ENCODE peak calls at places on chromosomes 6 and 20, in ten cellular contexts. N is neural crest cell; R is cerebellum; U is EL; B is RWPE1; A is activated naive CD4-positive, alpha-beta T cell; W is skeletal muscle cell; Y is osteocyte; J is fibroblast of lung; F is midbrain. S is an unnamed sample.

GRCh38 chr6:41306187-41306854 is 19.8 kb upstream of the TREM1 start:
- DNase-seq in N (no peak), R (peak), U (peak), B (peak), A (no peak), W (no peak), Y (no peak), J (peak), F (peak), S (peak)

GRCh38 chr20:23640873-23641667 is 3.3 kb upstream of the CST3 start:
- DNase-seq in N (no peak), R (no peak), U (no peak), B (no peak), A (no peak), W (no peak), Y (no peak), J (no peak), F (no peak), S (no peak)

GRCh38 chr20:44030394-44030793 is 115.7 kb downstream of the TOX2 start:
- DNase-seq in N (no peak), R (no peak), U (no peak), B (no peak), A (no peak), W (no peak), Y (peak), J (no peak), F (no peak), S (no peak)

GRCh38 chr20:34171640-34172039 is 59.6 kb upstream of the EIF2S2 start:
- DNase-seq in N (no peak), R (no peak), U (no peak), B (no peak), A (no peak), W (no peak), Y (no peak), J (no peak), F (no peak), S (no peak)

GRCh38 chr6:88302769-88303230 is 136.7 kb upstream of the CNR1 start:
- DNase-seq in N (no peak), R (no peak), U (no peak), B (no peak), A (no peak), W (no peak), Y (no peak), J (no peak), F (no peak), S (no peak)

GRCh38 chr6:128511518-128511917 is 8.9 kb downstream of the PTPRK start:
- DNase-seq in N (no peak), R (no peak), U (peak), B (peak), A (no peak), W (no peak), Y (no peak), J (peak), F (no peak), S (no peak)

GRCh38 chr6:138776659-138777058 is 3.1 kb downstream of the CCDC28A start:
- DNase-seq in N (no peak), R (no peak), U (no peak), B (no peak), A (no peak), W (no peak), Y (no peak), J (no peak), F (no peak), S (no peak)

GRCh38 chr20:15836634-15837033 is 736.6 kb downstream of the KIF16B start:
- DNase-seq in N (no peak), R (no peak), U (no peak), B (no peak), A (no peak), W (no peak), Y (no peak), J (no peak), F (no peak), S (no peak)

GRCh38 chr20:19456600-19457390 is 244.4 kb downstream of the SLC24A3 start:
- DNase-seq in N (no peak), R (no peak), U (no peak), B (no peak), A (no peak), W (no peak), Y (no peak), J (no peak), F (no peak), S (no peak)

GRCh38 chr6:27532820-27533538 is 60.1 kb upstream of the ZNF184 start:
- DNase-seq in N (no peak), R (no peak), U (peak), B (peak), A (no peak), W (no peak), Y (no peak), J (no peak), F (no peak), S (no peak)

GRCh38 chr6:4114123-4114522 is 21.3 kb downstream of the ECI2 start:
- DNase-seq in N (no peak), R (no peak), U (no peak), B (no peak), A (no peak), W (no peak), Y (no peak), J (peak), F (no peak), S (no peak)

GRCh38 chr6:138965971-138966370 is 22.1 kb downstream of the REPS1 start:
- DNase-seq in N (no peak), R (no peak), U (no peak), B (no peak), A (no peak), W (no peak), Y (no peak), J (no peak), F (no peak), S (no peak)

GRCh38 chr6:41122918-41123317 is 31.2 kb downstream of the TREML1 start:
- DNase-seq in N (no peak), R (no peak), U (no peak), B (no peak), A (no peak), W (no peak), Y (no peak), J (no peak), F (no peak), S (no peak)